ENCODE peak calls at places on chromosomes 7 and 10, in eight cellular contexts. Q, F, O, C, X, E, G and D are unnamed samples.

GRCh38 chr7:40850017-40850416 is 715.2 kb downstream of the SUGCT start:
- DNase-seq in Q (no peak), G (no peak), O (peak; percentile 48), F (no peak), X (no peak), C (no peak), E (no peak), D (no peak)

GRCh38 chr7:74453321-74454011 is at the start of gene GTF2IRD1:
- DNase-seq in Q (peak; percentile 73), X (peak; percentile 71), G (peak; percentile 18), E (peak; percentile 61), C (peak; percentile 77), O (peak; percentile 76), F (peak; percentile 88), D (peak; percentile 60)

GRCh38 chr7:75987805-75988630 is 6.4 kb downstream of the TMEM120A start:
- DNase-seq in Q (no peak), F (no peak), G (no peak), E (no peak), O (no peak), X (no peak), C (no peak), D (no peak)

GRCh38 chr10:27783660-27784059 is 38.0 kb upstream of the MKX start:
- DNase-seq in C (peak; percentile 6), E (no peak), X (peak; percentile 47), O (peak; percentile 75), Q (no peak), F (peak; percentile 61), G (no peak), D (peak; percentile 18)

GRCh38 chr10:80506189-80506575 is 31.5 kb upstream of the SH2D4B start:
- DNase-seq in C (no peak), F (no peak), G (no peak), O (peak; percentile 40), X (no peak), E (no peak), Q (no peak), D (no peak)

GRCh38 chr10:24784923-24785322 is 61.2 kb upstream of the ARHGAP21 start:
- DNase-seq in O (no peak), G (no peak), X (no peak), C (no peak), F (no peak), E (no peak), Q (no peak), D (no peak)

GRCh38 chr10:11832042-11832441 is 8.9 kb downstream of the PROSER2 start:
- DNase-seq in Q (no peak), F (no peak), E (no peak), X (no peak), C (no peak), O (peak; percentile 16), G (no peak), D (no peak)

GRCh38 chr7:43516581-43517342 is 66.1 kb upstream of the STK17A start:
- DNase-seq in O (no peak), X (peak; percentile 4), C (no peak), G (no peak), F (no peak), Q (no peak), E (no peak), D (no peak)

GRCh38 chr10:119320981-119321380 is 113.6 kb downstream of the GRK5 start:
- DNase-seq in E (no peak), C (no peak), G (no peak), F (no peak), Q (no peak), O (no peak), X (no peak), D (no peak)

GRCh38 chr10:98344589-98345038 is 70.4 kb downstream of the PYROXD2 start:
- DNase-seq in Q (no peak), X (no peak), C (no peak), G (no peak), O (peak; percentile 96), E (no peak), F (no peak), D (no peak)

GRCh38 chr10:5975641-5976473 is 1.5 kb downstream of the IL15RA start:
- DNase-seq in G (peak; percentile 4), Q (no peak), C (no peak), F (no peak), X (peak; percentile 76), E (no peak), O (peak; percentile 68), D (peak; percentile 80)

GRCh38 chr10:46560952-46561351 is 4.5 kb upstream of the GPRIN2 start:
- DNase-seq in O (no peak), Q (no peak), G (no peak), E (no peak), C (peak; percentile 3), X (peak; percentile 1), F (no peak), D (no peak)

GRCh38 chr7:130853503-130854279 is 119.7 kb upstream of the KLF14 start:
- DNase-seq in O (peak; percentile 75), G (no peak), F (no peak), Q (no peak), X (no peak), E (no peak), C (no peak), D (no peak)

GRCh38 chr7:14446829-14447228 is 455.7 kb downstream of the DGKB start:
- DNase-seq in C (no peak), X (no peak), Q (no peak), O (no peak), E (no peak), F (no peak), G (no peak), D (peak; percentile 38)

GRCh38 chr10:71623986-71624291 is 95.6 kb downstream of the C10orf105 start:
- DNase-seq in O (no peak), X (no peak), Q (no peak), F (no peak), E (no peak), C (no peak), G (no peak), D (no peak)

GRCh38 chr10:45550903-45551302 is 121.7 kb downstream of the ZFAND4 start:
- DNase-seq in O (no peak), Q (no peak), E (no peak), X (no peak), F (no peak), G (no peak), C (no peak), D (no peak)

GRCh38 chr10:128036746-128037542 is 89.3 kb downstream of the MKI67 start:
- DNase-seq in Q (no peak), F (no peak), G (no peak), O (peak; percentile 61), E (no peak), X (no peak), C (no peak), D (no peak)

GRCh38 chr7:128827248-128827958 is 2.8 kb upstream of the FLNC start:
- DNase-seq in E (no peak), G (no peak), F (no peak), O (peak; percentile 94), X (no peak), Q (no peak), C (peak; percentile 32), D (no peak)

GRCh38 chr7:23373151-23374004 is 74.2 kb downstream of the MALSU1 start:
- DNase-seq in F (no peak), G (peak; percentile 6), C (peak; percentile 27), O (no peak), X (peak; percentile 77), E (no peak), Q (peak; percentile 17), D (peak; percentile 76)

GRCh38 chr7:90850516-90850915 is 254.4 kb downstream of the CDK14 start:
- DNase-seq in E (no peak), C (no peak), F (no peak), X (no peak), O (no peak), Q (no peak), G (no peak), D (no peak)

GRCh38 chr7:142248166-142249160 is 9.4 kb downstream of the PRSS58 start:
- DNase-seq in F (peak; percentile 28), C (no peak), O (no peak), X (no peak), Q (no peak), G (no peak), E (no peak), D (no peak)